ENCODE peak calls at places on chromosomes 3 and 15, in four cellular contexts. H, Q, I and D are unnamed samples.

GRCh38 chr3:156536524-156537316 is 18.2 kb downstream of the SSR3 start:
- DNase-seq in H (no peak), Q (no peak), I (no peak), D (no peak)

GRCh38 chr3:117622130-117622841 is 912.7 kb downstream of the TUSC7 start:
- DNase-seq in H (no peak), Q (peak), I (no peak), D (no peak)

GRCh38 chr3:15206662-15207576 is 873 bp downstream of the CAPN7 start:
- DNase-seq in H (no peak), Q (peak), I (peak), D (peak)

GRCh38 chr3:134239538-134239937 is 11.1 kb downstream of the RYK start:
- DNase-seq in H (no peak), Q (no peak), I (no peak), D (no peak)

GRCh38 chr3:58962040-58962651 is 87.7 kb downstream of the CFAP20DC start:
- DNase-seq in H (no peak), Q (peak), I (no peak), D (no peak)

GRCh38 chr15:52730163-52730562 is 51.0 kb upstream of the ATOSA start:
- DNase-seq in H (no peak), Q (peak), I (no peak), D (no peak)

GRCh38 chr15:78768531-78769408 is 42.5 kb downstream of the ADAMTS7 start:
- DNase-seq in H (no peak), Q (no peak), I (no peak), D (no peak)

GRCh38 chr3:99686955-99687612 is 48.7 kb downstream of the COL8A1 start:
- DNase-seq in H (no peak), Q (peak), I (peak), D (peak)

GRCh38 chr3:45135959-45136358 is 10.2 kb downstream of the CDCP1 start:
- DNase-seq in H (no peak), Q (no peak), I (no peak), D (no peak)

GRCh38 chr3:195129644-195130492 is 141.1 kb downstream of the XXYLT1 start:
- DNase-seq in H (no peak), Q (no peak), I (peak), D (no peak)

GRCh38 chr15:22866066-22866465 is 27.6 kb downstream of the NIPA2 start:
- DNase-seq in H (no peak), Q (no peak), I (no peak), D (no peak)

GRCh38 chr3:43759297-43759782 is 68.6 kb downstream of the ABHD5 start:
- DNase-seq in H (no peak), Q (peak), I (no peak), D (no peak)

GRCh38 chr3:189902230-189903186 is 218.2 kb downstream of the P3H2 start:
- DNase-seq in H (no peak), Q (peak), I (no peak), D (no peak)

GRCh38 chr3:197003461-197004385 is 25.9 kb downstream of the MELTF start:
- DNase-seq in H (no peak), Q (no peak), I (no peak), D (no peak)

GRCh38 chr3:155046935-155047334 is 33.2 kb upstream of the MME start:
- DNase-seq in H (no peak), Q (no peak), I (no peak), D (no peak)

GRCh38 chr3:13617097-13617738 is 68.3 kb downstream of the FBLN2 start:
- DNase-seq in H (no peak), Q (no peak), I (no peak), D (no peak)

GRCh38 chr3:129793356-129793755 is 100.2 kb downstream of the TMCC1 start:
- DNase-seq in H (no peak), Q (peak), I (no peak), D (no peak)

GRCh38 chr3:42498791-42499477 is 3.5 kb upstream of the VIPR1 start:
- DNase-seq in H (peak), Q (no peak), I (no peak), D (no peak)

GRCh38 chr3:46664971-46665762 is 28.3 kb downstream of the ALS2CL start:
- DNase-seq in H (no peak), Q (no peak), I (no peak), D (no peak)

GRCh38 chr15:83709246-83709645 is 55.3 kb downstream of the ADAMTSL3 start:
- DNase-seq in H (no peak), Q (peak), I (no peak), D (no peak)

GRCh38 chr15:33908396-33908795 is 59.9 kb upstream of the CHRM5 start:
- DNase-seq in H (no peak), Q (peak), I (no peak), D (no peak)

GRCh38 chr3:176906046-176906905 is 291.0 kb downstream of the TBL1XR1 start:
- DNase-seq in H (no peak), Q (peak), I (no peak), D (no peak)

GRCh38 chr3:192901435-192901834 is 16.2 kb downstream of the MB21D2 start:
- DNase-seq in H (no peak), Q (peak), I (no peak), D (no peak)

GRCh38 chr15:78358114-78358513 is 18.0 kb downstream of the CRABP1 start:
- DNase-seq in H (no peak), Q (no peak), I (no peak), D (no peak)

GRCh38 chr3:45486136-45486535 is 97.8 kb downstream of the LARS2 start:
- DNase-seq in H (no peak), Q (peak), I (no peak), D (no peak)

GRCh38 chr15:43748376-43748775 is 2.1 kb downstream of the PDIA3 start:
- DNase-seq in H (no peak), Q (peak), I (no peak), D (no peak)

GRCh38 chr3:77479021-77479420 is 439.1 kb downstream of the ROBO2 start:
- DNase-seq in H (no peak), Q (no peak), I (no peak), D (no peak)
- TF ChIP-seq CTCF in H (no peak), Q (no peak), I (no peak), D (no peak)

GRCh38 chr15:67832965-67833503 is 6.8 kb downstream of the RNU6-1 start:
- DNase-seq in H (no peak), Q (no peak), I (no peak), D (no peak)

GRCh38 chr15:67834593-67835348 is 5.1 kb downstream of the RNU6-1 start:
- DNase-seq in H (no peak), Q (no peak), I (no peak), D (no peak)

GRCh38 chr15:67834249-67834592 is 5.6 kb downstream of the RNU6-1 start:
- DNase-seq in H (no peak), Q (no peak), I (peak), D (no peak)

GRCh38 chr15:67832031-67832551 is 6.8 kb downstream of the SKOR1 start:
- DNase-seq in H (no peak), Q (peak), I (no peak), D (no peak)

DNA sequence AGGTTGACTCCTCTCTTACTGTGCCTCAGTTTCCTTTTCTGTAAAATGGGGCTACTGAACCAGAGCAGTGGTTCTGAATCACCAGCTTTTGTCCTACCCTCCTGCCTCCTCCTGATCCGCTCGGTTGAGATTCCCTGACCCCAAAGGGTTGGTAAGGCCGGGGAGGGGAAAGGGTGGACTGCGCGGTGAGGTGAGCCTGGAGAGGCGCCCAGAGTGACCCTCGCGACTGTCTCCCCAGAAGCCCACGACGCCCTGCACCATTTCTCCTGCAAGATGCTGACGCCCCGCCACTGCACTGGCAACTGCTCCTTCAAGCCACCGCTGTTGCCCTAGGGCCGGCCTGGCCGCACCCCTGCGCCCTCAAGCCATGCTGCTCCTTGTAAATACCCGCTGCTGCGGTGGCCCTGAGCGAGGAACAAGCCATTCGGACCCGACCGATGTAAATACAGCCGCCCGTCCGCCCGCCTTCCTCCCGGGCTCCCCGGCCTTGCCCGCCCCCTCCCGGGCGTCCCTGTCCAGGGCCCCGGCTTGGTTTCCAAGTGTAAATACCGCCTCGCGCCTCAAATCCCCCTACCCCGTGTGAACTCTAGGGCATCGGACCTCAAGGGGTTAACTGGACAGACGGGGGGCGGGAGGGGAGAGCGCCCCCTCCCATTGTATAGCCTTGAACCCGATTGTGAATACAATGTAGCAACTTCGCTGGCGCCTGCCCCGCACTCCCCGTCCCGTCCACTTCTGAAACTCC is 6.2 kb downstream of the RNU6-1 start:
- DNase-seq in H (no peak), Q (no peak), I (peak), D (peak)
- TF ChIP-seq CTCF in H (peak), Q (peak), I (peak), D (peak)

GRCh38 chr3:8278448-8278847 is 223.2 kb upstream of the LMCD1 start:
- DNase-seq in H (no peak), Q (no peak), I (no peak), D (no peak)
- TF ChIP-seq CTCF in H (no peak), Q (no peak), I (no peak), D (no peak)

GRCh38 chr3:169430687-169431404 is 232.7 kb downstream of the MECOM start:
- DNase-seq in H (no peak), Q (no peak), I (no peak), D (no peak)

GRCh38 chr3:169432692-169433432 is 230.7 kb downstream of the MECOM start:
- DNase-seq in H (no peak), Q (no peak), I (no peak), D (no peak)

GRCh38 chr3:169429328-169429727 is 234.2 kb downstream of the MECOM start:
- DNase-seq in H (no peak), Q (no peak), I (no peak), D (no peak)
- TF ChIP-seq CTCF in H (no peak), Q (no peak), I (no peak), D (no peak)